ENCODE peak calls at places on chromosomes 4 and X, in ten cellular contexts. O, L, C, M, F, W, Q, J, D and H are unnamed samples. For H3K4me1, the result is how much of the 10 kb centered on the place peaks cover.

GRCh38 chr4:142406917-142407501 is 439.1 kb downstream of the INPP4B start:
- DNase-seq in O (no peak), L (no peak), C (no peak), M (no peak), F (no peak), W (no peak), Q (no peak), J (no peak), D (no peak), H (no peak)

GRCh38 chr4:26458104-26458503 is 32.2 kb downstream of the CCKAR start:
- DNase-seq in O (no peak), L (no peak), C (no peak), M (no peak), F (no peak), W (no peak), Q (no peak), J (no peak), D (no peak), H (no peak)

GRCh38 chrX:68912113-68912980 is 83.5 kb downstream of the EFNB1 start:
- DNase-seq in O (no peak), L (peak), C (no peak), M (no peak), F (no peak), W (no peak), Q (no peak), J (peak), D (no peak), H (no peak)

GRCh38 chr4:2923678-2924173 is 39.5 kb downstream of the NOP14 start:
- DNase-seq in O (no peak), L (peak), C (no peak), M (no peak), F (peak), W (no peak), Q (no peak), J (no peak), D (no peak), H (no peak)

GRCh38 chrX:13258052-13258444 is 61.8 kb downstream of the ATXN3L start:
- DNase-seq in O (no peak), L (no peak), C (no peak), M (no peak), F (no peak), W (no peak), Q (no peak), J (no peak), D (no peak), H (no peak)

GRCh38 chr4:183074288-183074990 is 24.6 kb upstream of the WWC2 start:
- DNase-seq in O (no peak), L (no peak), C (no peak), M (no peak), F (no peak), W (no peak), Q (no peak), J (no peak), D (no peak), H (no peak)

GRCh38 chr4:2728221-2728620 is 27.9 kb downstream of the TNIP2 start:
- DNase-seq in O (no peak), L (no peak), C (no peak), M (no peak), F (no peak), W (no peak), Q (no peak), J (no peak), D (no peak), H (no peak)

GRCh38 chr4:53713767-53714166 is 122.5 kb upstream of the LNX1 start:
- DNase-seq in O (no peak), L (no peak), C (no peak), M (no peak), F (no peak), W (no peak), Q (no peak), J (no peak), D (no peak), H (no peak)

GRCh38 chrX:45140812-45141211 is 59.9 kb downstream of the DIPK2B start:
- DNase-seq in O (no peak), L (no peak), C (no peak), M (no peak), F (no peak), W (no peak), Q (no peak), J (no peak), D (no peak), H (no peak)

GRCh38 chr4:122764071-122764807 is 31.7 kb downstream of the BBS12 start:
- DNase-seq in O (no peak), L (no peak), C (no peak), M (no peak), F (no peak), W (no peak), Q (no peak), J (no peak), D (no peak), H (no peak)

GRCh38 chrX:9942086-9942485 is 25.1 kb upstream of the CLDN34 start:
- DNase-seq in O (no peak), L (no peak), C (no peak), M (no peak), F (no peak), W (no peak), Q (no peak), J (no peak), D (peak), H (no peak)

GRCh38 chrX:150693782-150694574 is 782 bp downstream of the MTMR1 start:
- DNase-seq in O (peak), L (peak), C (peak), M (peak), F (peak), W (peak), Q (no peak), J (peak), D (peak), H (peak)

GRCh38 chrX:123487226-123487625 is 245.6 kb downstream of the THOC2 start:
- DNase-seq in O (no peak), L (no peak), C (no peak), M (no peak), F (no peak), W (no peak), Q (no peak), J (no peak), D (no peak), H (no peak)

GRCh38 chrX:9260603-9261002 is 204.3 kb upstream of the TBL1X start:
- DNase-seq in O (no peak), L (no peak), C (no peak), M (no peak), F (no peak), W (no peak), Q (no peak), J (no peak), D (no peak), H (no peak)

GRCh38 chrX:154096140-154097002 is 1.1 kb downstream of the MECP2 start:
- DNase-seq in O (no peak), L (peak), C (peak), M (no peak), F (no peak), W (no peak), Q (no peak), J (no peak), D (no peak), H (peak)

GRCh38 chr4:111283066-111283677 is 660.3 kb upstream of the PITX2 start:
- DNase-seq in O (peak), L (no peak), C (peak), M (peak), F (no peak), W (peak), Q (peak), J (peak), D (peak), H (peak)

GRCh38 chrX:150365051-150365952 is 2.2 kb downstream of the MAMLD1 start:
- DNase-seq in O (peak), L (peak), C (peak), M (peak), F (peak), W (peak), Q (peak), J (peak), D (peak), H (peak)

DNA sequence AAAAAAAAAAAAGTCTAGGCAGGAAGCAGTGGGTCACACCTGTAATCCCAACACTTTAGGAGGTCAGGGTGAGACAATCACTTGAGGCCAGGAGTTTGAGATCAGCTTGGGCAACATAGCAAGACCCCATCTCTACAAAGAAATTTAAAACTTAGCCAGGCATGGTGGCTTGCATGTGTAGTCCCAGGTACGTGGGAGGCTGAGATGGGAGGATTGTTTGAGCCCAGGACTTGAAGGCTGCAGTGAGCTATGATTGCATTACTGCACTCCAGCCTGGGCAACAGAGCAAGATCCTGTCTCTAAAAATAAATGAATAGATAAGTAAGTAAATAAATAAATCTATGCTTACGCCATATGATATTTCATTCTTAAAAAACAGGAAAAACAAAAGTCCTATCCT is 65.3 kb downstream of the DHRSX start:
- DNase-seq in O (no peak), L (no peak), C (no peak), M (no peak), F (no peak), W (no peak), Q (no peak), J (no peak), D (no peak), H (no peak)
- TF ChIP-seq POLR2A in O (no peak), L (no peak), C (no peak), M (no peak), F (no peak), W (no peak), Q (no peak), J (no peak), D (no peak), H (no peak)

GRCh38 chr4:78661086-78661690 is 109.6 kb downstream of the ANXA3 start:
- DNase-seq in O (no peak), L (no peak), C (no peak), M (no peak), F (no peak), W (no peak), Q (no peak), J (no peak), D (no peak), H (no peak)

GRCh38 chr4:78661923-78662521 is 110.5 kb downstream of the ANXA3 start:
- DNase-seq in O (no peak), L (no peak), C (peak), M (no peak), F (no peak), W (no peak), Q (no peak), J (no peak), D (no peak), H (no peak)

GRCh38 chr4:78660559-78660958 is 109.0 kb downstream of the ANXA3 start:
- DNase-seq in O (no peak), L (no peak), C (no peak), M (no peak), F (no peak), W (no peak), Q (no peak), J (no peak), D (no peak), H (no peak)

GRCh38 chr4:78665216-78665615 is 110.9 kb upstream of the BMP2K start:
- DNase-seq in O (no peak), L (no peak), C (no peak), M (no peak), F (no peak), W (no peak), Q (no peak), J (no peak), D (no peak), H (no peak)

GRCh38 chr4:78662661-78663060 is 111.1 kb downstream of the ANXA3 start:
- DNase-seq in O (no peak), L (no peak), C (no peak), M (no peak), F (no peak), W (no peak), Q (no peak), J (no peak), D (no peak), H (no peak)
- H3K4me1 ChIP-seq in O (under half), L (under half), C (under half), M (under half), F (half or more), W (under half), Q (under half), J (under half), D (under half), H (under half)

DNA sequence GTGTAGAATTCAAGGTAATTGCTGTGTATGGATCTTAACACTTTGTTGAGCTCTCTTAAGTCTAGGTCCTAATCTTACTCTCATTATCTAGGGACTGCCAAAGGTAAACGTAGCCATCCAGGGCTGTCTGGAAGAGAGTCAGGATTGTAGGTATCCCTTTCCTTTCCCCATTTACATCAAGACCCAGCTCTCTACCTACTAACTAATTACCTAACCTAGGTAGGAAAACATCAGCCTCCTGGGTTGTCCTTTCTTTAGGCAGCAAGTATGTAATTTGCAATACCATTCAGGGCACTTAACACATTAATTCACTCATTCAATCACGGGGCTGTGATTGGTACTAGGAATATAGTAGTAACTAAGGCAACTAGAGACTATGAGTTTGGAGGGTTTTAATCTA is 15.2 kb upstream of the CPEB2 start:
- DNase-seq in O (no peak), L (no peak), C (no peak), M (no peak), F (no peak), W (no peak), Q (no peak), J (no peak), D (no peak), H (no peak)
- TF ChIP-seq POLR2A in O (no peak), L (no peak), C (no peak), M (no peak), F (no peak), W (no peak), Q (no peak), J (no peak), D (no peak), H (no peak)

GRCh38 chr4:184636144-184636543 is 13.1 kb downstream of the CASP3 start:
- DNase-seq in O (no peak), L (no peak), C (no peak), M (no peak), F (no peak), W (no peak), Q (no peak), J (no peak), D (no peak), H (no peak)

GRCh38 chr4:184643726-184644125 is 5.5 kb downstream of the CASP3 start:
- DNase-seq in O (no peak), L (no peak), C (no peak), M (no peak), F (no peak), W (no peak), Q (no peak), J (no peak), D (no peak), H (no peak)

GRCh38 chr4:184636897-184637296 is 12.3 kb downstream of the CASP3 start:
- DNase-seq in O (no peak), L (no peak), C (no peak), M (no peak), F (no peak), W (no peak), Q (no peak), J (no peak), D (no peak), H (no peak)

GRCh38 chr4:184644553-184645307 is 4.5 kb downstream of the CASP3 start:
- DNase-seq in O (no peak), L (no peak), C (no peak), M (no peak), F (no peak), W (no peak), Q (no peak), J (no peak), D (no peak), H (no peak)

DNA sequence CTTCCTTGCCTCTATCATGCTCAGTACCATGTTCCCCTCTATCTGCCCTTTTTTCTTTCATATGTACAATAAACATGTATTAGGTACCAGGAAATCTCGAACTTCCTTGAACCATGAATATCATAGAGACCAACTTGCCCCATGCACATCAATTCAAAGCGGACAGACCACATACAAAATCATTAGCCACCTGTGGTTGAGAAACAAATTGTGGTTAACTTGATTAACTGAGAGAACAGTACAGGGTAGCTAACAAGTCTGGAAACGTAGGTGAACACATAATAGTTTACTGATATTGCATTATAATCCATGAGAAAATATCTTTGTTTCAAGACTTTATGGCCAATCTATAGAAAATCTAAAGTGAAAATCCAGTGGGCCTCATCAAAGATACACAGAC is 8.2 kb downstream of the CASP3 start:
- DNase-seq in O (no peak), L (no peak), C (no peak), M (no peak), F (no peak), W (no peak), Q (no peak), J (no peak), D (no peak), H (no peak)
- H3K4me1 ChIP-seq in O (under half), L (under half), C (under half), M (under half), F (half or more), W (under half), Q (under half), J (under half), D (under half), H (under half)

DNA sequence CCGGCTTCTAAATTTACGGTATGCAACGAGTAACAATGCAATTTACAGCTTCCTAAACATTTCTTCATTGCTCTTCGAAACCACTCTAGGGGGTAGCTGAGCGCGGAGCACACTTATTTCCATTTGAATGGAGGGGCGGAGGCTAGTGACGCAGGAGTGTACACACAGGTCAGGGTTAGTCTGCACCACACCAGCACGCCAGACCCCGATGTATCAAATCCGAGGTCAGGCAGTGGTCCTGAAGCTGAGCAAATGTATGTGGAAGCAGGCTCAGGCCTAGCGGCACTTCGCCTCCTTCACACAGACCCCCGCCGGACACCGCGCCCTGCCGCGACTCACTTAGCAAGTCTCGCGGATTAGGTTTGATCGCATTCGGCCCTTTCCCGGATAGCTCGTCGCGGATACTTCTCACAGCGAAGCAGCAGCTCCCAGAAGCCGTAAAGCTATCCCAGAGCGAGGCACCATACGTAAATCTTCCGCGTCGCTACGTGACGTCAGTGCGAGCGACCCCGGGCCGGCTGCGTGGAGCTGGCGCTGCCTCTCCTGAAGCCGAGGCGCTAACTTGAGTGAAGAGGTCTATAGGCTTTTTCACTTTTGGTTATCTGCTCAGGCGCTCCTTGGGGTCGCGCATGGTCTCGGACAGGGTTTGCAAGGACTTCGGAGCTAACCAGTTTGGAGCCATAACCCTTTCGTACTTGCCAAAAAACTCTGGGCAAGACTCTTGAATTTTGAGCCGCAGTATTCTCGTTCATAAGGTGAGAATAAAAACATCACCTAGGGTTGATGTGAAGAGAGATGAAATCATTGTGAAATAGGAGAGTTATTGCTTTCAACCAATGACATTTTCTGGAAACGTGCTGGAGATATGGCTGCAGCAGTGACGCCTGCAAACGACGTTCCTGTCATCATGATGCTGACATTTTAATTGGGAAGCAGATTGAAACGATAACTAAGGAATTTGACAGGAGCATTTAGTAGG is at the start of gene AASDH:
- DNase-seq in O (peak), L (peak), C (peak), M (peak), F (peak), W (peak), Q (peak), J (peak), D (peak), H (peak)
- TF ChIP-seq POLR2A in O (peak), L (peak), C (peak), M (peak), F (peak), W (peak), Q (no peak), J (no peak), D (peak), H (peak)

GRCh38 chr4:7313991-7314390 is 120.7 kb downstream of the PSAPL1 start:
- DNase-seq in O (no peak), L (no peak), C (no peak), M (no peak), F (no peak), W (no peak), Q (no peak), J (no peak), D (no peak), H (no peak)
- H3K4me1 ChIP-seq in O (under half), L (under half), C (under half), M (under half), F (under half), W (under half), Q (under half), J (under half), D (under half), H (under half)

GRCh38 chrX:130340271-130340670 is 552 bp downstream of the SLC25A14 start:
- DNase-seq in O (no peak), L (no peak), C (no peak), M (no peak), F (no peak), W (no peak), Q (no peak), J (no peak), D (no peak), H (no peak)

GRCh38 chrX:130336531-130336930 is 3.2 kb upstream of the SLC25A14 start:
- DNase-seq in O (no peak), L (no peak), C (no peak), M (no peak), F (no peak), W (no peak), Q (no peak), J (no peak), D (no peak), H (no peak)

GRCh38 chrX:130343411-130343810 is 3.7 kb downstream of the SLC25A14 start:
- DNase-seq in O (no peak), L (no peak), C (no peak), M (no peak), F (no peak), W (no peak), Q (no peak), J (no peak), D (no peak), H (no peak)

GRCh38 chrX:130339408-130340222 is at the start of gene SLC25A14:
- DNase-seq in O (peak), L (peak), C (peak), M (peak), F (peak), W (peak), Q (peak), J (peak), D (peak), H (peak)
- TF ChIP-seq POLR2A in O (no peak), L (no peak), C (no peak), M (peak), F (no peak), W (no peak), Q (no peak), J (no peak), D (peak), H (no peak)

DNA sequence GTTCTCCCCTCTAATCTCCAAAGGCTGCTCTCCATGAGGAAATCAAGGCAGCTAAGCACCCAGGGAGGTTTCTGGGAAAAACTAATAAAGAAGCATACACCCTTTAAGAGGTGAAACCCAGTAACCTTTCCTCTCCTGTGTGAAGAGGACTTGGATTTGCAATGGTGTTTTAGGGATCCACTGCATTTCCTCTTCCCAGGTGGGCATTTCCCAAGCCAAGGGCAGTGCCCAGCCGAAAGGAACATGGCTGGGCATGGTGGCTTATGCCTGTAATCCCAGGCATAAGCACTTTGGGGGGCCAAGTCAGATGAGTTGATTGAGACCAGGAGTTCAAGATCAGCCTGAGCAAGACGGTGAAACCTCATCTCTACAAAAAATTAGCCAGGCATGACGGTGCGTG is 5.4 kb upstream of the ZNF185 start:
- DNase-seq in O (no peak), L (no peak), C (no peak), M (no peak), F (no peak), W (no peak), Q (no peak), J (no peak), D (no peak), H (no peak)
- H3K4me1 ChIP-seq in O (under half), L (under half), C (under half), M (under half), F (under half), W (under half), Q (under half), J (under half), D (under half), H (under half)

GRCh38 chr4:173516621-173517612 is 13.1 kb downstream of the HAND2 start:
- DNase-seq in O (no peak), L (no peak), C (no peak), M (no peak), F (no peak), W (no peak), Q (no peak), J (no peak), D (no peak), H (no peak)
- TF ChIP-seq POLR2A in O (no peak), L (no peak), C (no peak), M (no peak), F (no peak), W (no peak), Q (no peak), J (no peak), D (no peak), H (no peak)